ENCODE peak calls at places on chromosomes 4 and X, in nine cellular contexts. G is AG08396, Q is WERI-Rb-1, I is foreskin fibroblast, N is NB4, P is RPMI7951, Y is mesothelial cell of epicardium, B is tibial artery, E is WTC11. L is an unnamed sample.

GRCh38 chr4:1332686-1333085 is 14.3 kb upstream of the UVSSA start:
- DNase-seq in Y (no peak), E (no peak), Q (no peak), I (no peak), B (peak; percentile 62), N (no peak), G (no peak), P (no peak), L (no peak)

GRCh38 chr4:180665994-180666818 is 1577.0 kb upstream of the TENM3 start:
- DNase-seq in Y (no peak), Q (peak; percentile 64), B (no peak), G (peak; percentile 28), I (peak; percentile 2), E (peak; percentile 28), P (peak; percentile 48), N (peak; percentile 72), L (no peak)

GRCh38 chr4:1187182-1187581 is 14.8 kb upstream of the SPON2 start:
- DNase-seq in P (no peak), I (no peak), G (no peak), Q (no peak), E (no peak), B (no peak), N (peak; percentile 19), Y (no peak), L (no peak)

GRCh38 chrX:8404958-8405357 is 59.7 kb upstream of the VCX3B start:
- DNase-seq in B (no peak), Q (no peak), P (no peak), I (no peak), G (no peak), N (no peak), Y (no peak), E (no peak), L (no peak)

GRCh38 chr4:28508649-28509048 is 1648.0 kb downstream of the STIM2 start:
- DNase-seq in N (no peak), P (no peak), I (no peak), Y (no peak), Q (no peak), E (no peak), G (no peak), B (no peak), L (no peak)

GRCh38 chrX:128156204-128156603 is 104.0 kb upstream of the ACTRT1 start:
- DNase-seq in Y (no peak), E (no peak), G (no peak), N (no peak), P (no peak), Q (no peak), I (no peak), B (no peak), L (no peak)

GRCh38 chr4:125750827-125751466 is 436.2 kb downstream of the FAT4 start:
- DNase-seq in Q (peak; percentile 45), B (no peak), N (no peak), I (peak; percentile 83), G (peak; percentile 56), E (no peak), P (peak; percentile 40), Y (no peak), L (peak; percentile 76)

GRCh38 chr4:61783050-61783449 is 582.9 kb downstream of the ADGRL3 start:
- DNase-seq in I (no peak), Q (no peak), E (no peak), G (no peak), P (no peak), N (no peak), B (no peak), Y (no peak), L (no peak)

GRCh38 chrX:78384486-78384885 is 57.1 kb upstream of the CYSLTR1 start:
- DNase-seq in Q (no peak), B (no peak), Y (no peak), P (peak; percentile 6), N (no peak), I (peak; percentile 15), E (no peak), G (no peak), L (peak; percentile 1)

GRCh38 chr4:153541426-153542096 is 75.4 kb downstream of the TMEM131L start:
- DNase-seq in E (no peak), P (peak; percentile 96), I (peak; percentile 88), N (peak; percentile 31), G (peak; percentile 89), Y (no peak), B (no peak), Q (no peak), L (peak; percentile 63)

GRCh38 chrX:17976955-17977354 is 115.9 kb upstream of the RAI2 start:
- DNase-seq in G (no peak), P (no peak), Q (no peak), B (no peak), E (no peak), Y (no peak), N (no peak), I (no peak), L (no peak)

GRCh38 chr4:137956256-137956655 is 285.9 kb downstream of the SLC7A11 start:
- DNase-seq in P (no peak), Y (no peak), B (no peak), G (no peak), I (peak; percentile 34), Q (no peak), N (no peak), E (no peak), L (no peak)

GRCh38 chrX:52608961-52609360 is 45.7 kb downstream of the SSX7 start:
- DNase-seq in Y (no peak), P (no peak), B (no peak), N (no peak), Q (no peak), E (no peak), G (no peak), I (no peak), L (no peak)

L was measured in fibroblast of gingiva.